ENCODE peak calls at places on chromosomes 3 and 15, in seven cellular contexts. W is T-helper 2 cell, A is hepatic stellate cell, J is BJ, Y is mucosa of descending colon, R is astrocyte of the spinal cord, D is renal cortical epithelial cell. F is an unnamed sample.

GRCh38 chr3:132870596-132870995 is 148.4 kb upstream of the NPHP3 start:
- DNase-seq in A (no peak), R (peak), W (no peak), J (no peak), D (no peak), Y (no peak), F (no peak)

GRCh38 chr15:40087991-40088928 is 20.4 kb downstream of the BMF start:
- DNase-seq in Y (no peak), A (no peak), J (no peak), W (no peak), D (no peak), R (no peak), F (no peak)

GRCh38 chr3:187742351-187743171 is 2.7 kb downstream of the BCL6 start:
- DNase-seq in Y (peak), J (no peak), D (no peak), W (no peak), A (no peak), R (peak), F (no peak)

GRCh38 chr15:80780416-80781221 is 1.4 kb downstream of the CEMIP start:
- DNase-seq in J (no peak), A (peak), W (no peak), Y (peak), D (no peak), R (peak), F (no peak)

GRCh38 chr3:42013652-42014442 is 51.9 kb upstream of the ULK4 start:
- DNase-seq in J (no peak), R (no peak), Y (peak), A (no peak), W (peak), D (no peak), F (no peak)

GRCh38 chr15:57647791-57648130 is 56.1 kb downstream of the MYZAP start:
- DNase-seq in J (no peak), W (no peak), A (no peak), D (peak), Y (no peak), R (no peak), F (no peak)

GRCh38 chr3:140186421-140186920 is 251.5 kb downstream of the CLSTN2 start:
- DNase-seq in J (peak), R (peak), W (no peak), Y (no peak), D (peak), A (no peak), F (no peak)

GRCh38 chr3:139120336-139120971 is 75.8 kb upstream of the PRR23C start:
- DNase-seq in W (no peak), Y (no peak), R (peak), A (peak), J (peak), D (peak), F (no peak)

GRCh38 chr15:67030036-67030762 is 35.2 kb upstream of the SMAD3 start:
- DNase-seq in Y (no peak), R (no peak), W (no peak), A (no peak), D (no peak), J (no peak), F (no peak)

F was measured in HS-27A.